ENCODE peak calls at places on chromosomes 16 and 17, in five cellular contexts. Z is HFFc6, N is IMR-90, E is neural crest cell, H is Peyer's patch. D is an unnamed sample.

GRCh38 chr17:4097165-4097960 is 45.5 kb downstream of the ZZEF1 start:
- DNase-seq in H (no peak), E (no peak), N (no peak), Z (no peak), D (peak)

GRCh38 chr16:734208-734980 is 6.4 kb downstream of the CIAO3 start:
- DNase-seq in E (no peak), H (no peak), Z (no peak), N (no peak), D (no peak)

GRCh38 chr17:45345554-45346254 is 28.9 kb upstream of the MAP3K14 start:
- DNase-seq in H (no peak), N (peak), Z (peak), E (no peak), D (no peak)

GRCh38 chr17:1695365-1695764 is 10.7 kb upstream of the PRPF8 start:
- DNase-seq in E (no peak), N (no peak), H (no peak), Z (no peak), D (no peak)

GRCh38 chr17:73052923-73053322 is 39.6 kb downstream of the SLC39A11 start:
- DNase-seq in N (no peak), H (no peak), E (no peak), Z (no peak), D (no peak)

GRCh38 chr17:6460531-6461161 is 16.4 kb downstream of the PIMREG start:
- DNase-seq in E (no peak), H (no peak), Z (no peak), N (no peak), D (no peak)

GRCh38 chr16:27642753-27643152 is 92.8 kb downstream of the KATNIP start:
- DNase-seq in Z (peak), E (no peak), H (no peak), N (peak), D (no peak)

GRCh38 chr17:38583833-38584349 is 21.9 kb downstream of the SRCIN1 start:
- DNase-seq in E (no peak), Z (no peak), N (no peak), H (no peak), D (no peak)

GRCh38 chr17:39804839-39805238 is 59.3 kb downstream of the IKZF3 start:
- DNase-seq in N (no peak), H (no peak), E (no peak), Z (no peak), D (no peak)

GRCh38 chr17:59508999-59509398 is 56.4 kb upstream of the DHX40 start:
- DNase-seq in Z (no peak), H (no peak), N (no peak), E (no peak), D (no peak)

GRCh38 chr16:4491898-4492297 is 15.7 kb downstream of the HMOX2 start:
- DNase-seq in N (no peak), H (no peak), Z (no peak), E (no peak), D (no peak)

GRCh38 chr17:78432226-78432894 is 53.9 kb downstream of the PGS1 start:
- DNase-seq in Z (no peak), N (no peak), E (no peak), H (no peak), D (no peak)

GRCh38 chr17:60159479-60159866 is 9.7 kb downstream of the CA4 start:
- DNase-seq in H (no peak), E (no peak), Z (no peak), N (no peak), D (no peak)

DNA sequence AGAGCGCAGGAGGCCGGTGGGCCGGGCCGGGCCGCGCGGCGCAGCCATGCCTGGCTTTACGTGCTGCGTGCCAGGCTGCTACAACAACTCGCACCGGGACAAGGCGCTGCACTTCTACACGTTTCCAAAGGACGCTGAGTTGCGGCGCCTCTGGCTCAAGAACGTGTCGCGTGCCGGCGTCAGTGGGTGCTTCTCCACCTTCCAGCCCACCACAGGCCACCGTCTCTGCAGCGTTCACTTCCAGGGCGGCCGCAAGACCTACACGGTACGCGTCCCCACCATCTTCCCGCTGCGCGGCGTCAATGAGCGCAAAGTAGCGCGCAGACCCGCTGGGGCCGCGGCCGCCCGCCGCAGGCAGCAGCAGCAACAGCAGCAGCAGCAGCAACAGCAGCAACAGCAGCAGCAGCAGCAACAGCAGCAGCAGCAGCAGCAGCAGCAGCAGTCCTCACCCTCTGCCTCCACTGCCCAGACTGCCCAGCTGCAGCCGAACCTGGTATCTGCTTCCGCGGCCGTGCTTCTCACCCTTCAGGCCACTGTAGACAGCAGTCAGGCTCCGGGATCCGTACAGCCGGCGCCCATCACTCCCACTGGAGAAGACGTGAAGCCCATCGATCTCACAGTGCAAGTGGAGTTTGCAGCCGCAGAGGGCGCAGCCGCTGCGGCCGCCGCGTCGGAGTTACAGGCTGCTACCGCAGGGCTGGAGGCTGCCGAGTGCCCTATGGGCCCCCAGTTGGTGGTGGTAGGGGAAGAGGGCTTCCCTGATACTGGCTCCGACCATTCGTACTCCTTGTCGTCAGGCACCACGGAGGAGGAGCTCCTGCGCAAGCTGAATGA is 606 bp downstream of the THAP11 start:
- DNase-seq in Z (peak), N (peak), E (peak), H (peak), D (no peak)
- TF ChIP-seq CTCF in Z (peak), N (peak), E (peak), H (peak), D (no peak)

GRCh38 chr16:3010510-3010909 is 2.2 kb upstream of the CLDN9 start:
- DNase-seq in H (no peak), E (no peak), N (no peak), Z (no peak), D (no peak)
- TF ChIP-seq CTCF in H (no peak), E (no peak), N (no peak), Z (no peak), D (no peak)

DNA sequence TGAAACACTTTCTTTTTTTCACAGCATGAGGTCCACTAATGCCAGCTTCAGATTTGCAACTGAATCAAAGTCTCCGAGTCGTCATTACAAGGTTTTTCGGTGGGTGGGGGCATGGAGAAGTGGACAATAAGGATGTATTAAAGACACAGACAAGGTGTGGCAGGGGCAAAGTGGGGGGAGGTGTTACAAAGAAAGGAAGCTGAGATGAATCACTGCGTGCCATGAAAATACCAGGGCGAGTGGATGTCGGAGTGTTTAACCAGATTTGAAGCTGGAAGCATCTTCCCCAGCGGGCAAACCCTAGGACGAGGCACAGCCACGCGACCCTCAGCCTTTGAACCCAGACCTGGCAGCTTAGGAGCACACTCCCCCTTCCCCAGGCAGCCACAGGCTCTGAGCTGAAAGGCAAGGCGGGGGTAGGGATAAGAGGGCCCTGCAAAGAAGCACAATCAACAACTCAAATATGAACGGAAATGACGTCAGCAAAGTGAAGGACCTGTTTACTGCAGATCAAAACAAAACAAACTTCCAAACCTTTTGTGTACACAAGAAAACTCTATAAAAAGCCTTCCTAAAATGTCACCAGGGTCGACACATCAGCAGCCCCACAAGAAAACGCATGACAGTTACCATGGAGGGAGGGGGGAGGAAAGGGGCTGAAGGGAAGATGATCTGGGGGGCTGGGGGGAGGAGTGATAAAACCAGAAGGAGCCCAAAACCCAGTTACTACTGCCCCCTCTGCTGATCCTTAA is 5.6 kb upstream of the ZFHX3 start:
- DNase-seq in Z (no peak), N (peak), H (no peak), E (no peak), D (no peak)
- TF ChIP-seq CTCF in Z (no peak), N (peak), H (no peak), E (no peak), D (no peak)

DNA sequence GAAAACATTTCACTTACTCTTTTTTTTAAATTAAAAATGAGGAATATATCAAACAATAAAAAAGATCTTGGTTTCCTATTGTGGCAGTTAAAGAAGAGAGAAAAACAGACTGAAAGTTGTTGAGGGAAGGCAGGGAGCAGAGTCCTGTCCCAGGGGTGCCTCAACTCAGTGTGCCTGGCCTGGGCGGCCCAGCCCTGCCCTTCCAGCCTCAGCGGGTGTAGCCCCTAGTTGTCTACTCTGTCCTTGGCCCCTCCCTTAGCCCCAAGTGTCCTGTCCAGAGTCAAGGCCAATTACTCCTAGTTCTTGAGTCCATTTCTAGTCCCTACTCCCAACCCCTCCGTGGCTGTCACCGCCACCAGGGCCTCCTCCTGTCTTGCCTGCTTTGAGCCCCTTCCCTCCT is 52.5 kb downstream of the SMPD3 start:
- DNase-seq in H (no peak), E (no peak), Z (no peak), N (no peak), D (no peak)
- TF ChIP-seq CTCF in H (no peak), E (no peak), Z (no peak), N (no peak), D (no peak)

DNA sequence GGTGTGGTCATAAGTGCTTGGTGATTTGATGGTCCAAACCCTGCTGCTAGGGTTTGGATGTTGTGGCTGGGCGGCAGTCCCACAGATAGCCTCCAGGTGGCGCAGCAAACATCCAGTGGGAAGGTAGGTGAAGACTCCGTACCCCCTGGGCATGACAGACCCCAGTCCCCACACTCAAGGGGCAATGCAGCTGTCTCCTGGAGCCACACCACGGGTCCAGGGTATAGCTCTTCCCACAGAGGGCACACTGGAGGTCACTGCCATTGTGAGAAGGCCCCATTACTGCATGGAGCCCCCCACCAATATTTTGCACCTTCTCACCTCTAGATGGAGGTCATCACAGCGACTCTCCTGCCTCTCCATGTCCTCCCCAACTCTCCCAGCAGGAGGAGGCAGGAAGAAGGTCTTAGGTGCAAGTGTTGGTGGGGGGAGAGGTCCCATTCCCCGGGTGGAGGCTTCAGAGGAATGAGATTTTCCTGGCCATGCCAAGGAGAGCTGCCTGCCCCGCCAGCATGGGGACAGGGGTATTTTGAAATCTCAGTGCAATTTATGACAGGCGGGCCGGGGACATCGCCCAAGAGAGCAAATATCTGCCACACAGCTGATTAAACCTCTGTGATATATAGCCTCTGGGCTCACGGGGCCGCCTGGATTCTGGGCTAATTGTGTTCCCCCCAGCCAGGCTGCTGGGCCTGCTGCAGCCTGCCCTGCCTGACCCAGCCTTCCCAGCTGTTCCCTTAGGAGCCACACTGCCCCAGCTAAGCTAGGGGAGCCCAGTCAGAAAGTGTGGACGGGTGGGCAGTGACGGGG is 17.2 kb upstream of the C17orf113 start:
- DNase-seq in H (peak), E (peak), N (peak), Z (peak), D (peak)
- TF ChIP-seq CTCF in H (peak), E (peak), N (peak), Z (peak), D (peak)

DNA sequence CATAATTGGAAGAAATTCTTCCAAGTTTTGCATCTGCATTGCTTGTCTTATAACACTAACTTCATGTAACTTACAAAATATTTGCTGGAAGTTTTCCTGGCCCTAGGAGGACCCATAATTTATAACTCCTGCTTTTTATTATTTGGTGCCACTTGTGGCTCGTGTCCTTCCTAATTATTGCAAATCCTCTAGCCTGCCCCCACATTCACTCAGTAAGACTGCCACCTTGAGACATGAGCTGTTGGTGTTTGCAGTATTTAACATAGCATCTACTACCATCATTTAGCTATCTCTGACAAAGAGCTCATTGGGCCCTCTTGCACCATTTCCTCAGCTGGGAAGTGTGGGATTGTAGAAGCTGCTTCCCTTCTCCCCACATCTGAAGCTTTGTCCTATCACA is 49.5 kb downstream of the FTO start:
- DNase-seq in E (no peak), N (no peak), Z (no peak), H (no peak), D (no peak)
- TF ChIP-seq CTCF in E (no peak), N (no peak), Z (no peak), H (no peak), D (no peak)

GRCh38 chr16:89052824-89053724 is 40.6 kb upstream of the ACSF3 start:
- DNase-seq in H (no peak), N (peak), E (no peak), Z (no peak), D (no peak)
- TF ChIP-seq CTCF in H (no peak), N (no peak), E (no peak), Z (no peak), D (no peak)

DNA sequence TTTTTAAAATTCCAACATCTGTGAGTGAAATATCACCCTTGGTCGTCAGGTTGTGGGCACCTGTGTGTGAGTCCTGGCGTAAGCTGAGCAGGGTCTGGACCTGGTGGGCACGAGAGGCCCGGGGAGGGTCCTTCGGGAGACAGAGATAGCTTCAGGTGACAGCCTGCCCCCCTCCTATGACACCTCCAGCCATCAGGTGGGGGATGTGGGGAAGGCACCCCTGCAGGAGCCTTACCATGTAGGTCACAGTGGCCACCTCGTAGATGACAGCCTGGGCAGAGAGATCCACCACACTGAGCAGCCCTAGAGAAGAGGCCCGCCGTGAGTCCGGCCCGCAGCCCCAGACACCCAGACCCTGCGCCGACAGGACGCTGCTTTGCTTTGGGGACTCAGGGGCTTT is 11.2 kb downstream of the SLC47A2 start:
- DNase-seq in N (no peak), Z (no peak), H (no peak), E (no peak), D (no peak)
- TF ChIP-seq CTCF in N (no peak), Z (no peak), H (no peak), E (no peak), D (no peak)

GRCh38 chr17:47066841-47067682 is 88.0 kb upstream of the RPRML start:
- DNase-seq in H (peak), Z (peak), E (peak), N (peak), D (peak)
- TF ChIP-seq CTCF in H (no peak), Z (peak), E (peak), N (peak), D (no peak)

DNA sequence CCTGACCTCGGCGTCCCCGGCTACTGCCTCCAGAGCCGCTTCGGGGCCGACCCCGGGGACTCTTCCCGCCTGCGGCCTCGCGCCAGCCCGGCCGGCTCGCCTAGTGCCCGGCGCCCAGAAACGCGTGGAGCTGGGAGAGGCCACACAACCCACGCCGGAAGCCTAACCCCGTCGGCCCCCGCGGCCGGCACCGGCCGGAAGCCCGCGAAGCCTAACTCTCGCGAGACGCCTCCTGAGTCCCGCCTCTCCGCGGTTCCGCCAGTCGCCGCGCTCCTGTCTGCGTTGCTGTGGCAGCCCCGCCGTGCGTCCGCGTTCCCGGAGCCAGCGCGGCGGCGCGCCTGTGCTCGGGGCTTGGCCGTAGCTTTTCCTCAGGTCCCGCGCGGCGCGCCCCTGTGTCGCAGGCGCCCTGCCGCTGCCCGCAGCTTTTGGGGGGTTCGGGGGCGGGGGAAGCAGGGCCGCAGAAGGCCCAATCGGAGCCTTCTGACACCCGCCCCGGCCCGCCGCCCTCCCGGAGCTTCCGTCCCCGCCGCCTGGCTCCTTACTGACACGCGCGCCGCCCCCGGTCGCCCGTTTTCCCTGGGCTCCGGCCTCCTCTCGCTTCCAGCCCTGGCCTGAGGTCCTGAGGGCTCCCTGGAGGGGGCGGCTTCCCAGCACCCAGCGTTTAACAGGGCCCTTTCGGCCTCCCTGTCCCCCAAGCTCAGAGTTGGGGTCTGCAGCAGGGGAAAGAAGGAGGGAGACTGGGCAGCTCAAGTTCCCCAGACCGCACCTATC is 21.7 kb downstream of the NPTX1 start:
- DNase-seq in H (peak), Z (peak), E (peak), N (peak), D (peak)
- TF ChIP-seq CTCF in H (no peak), Z (no peak), E (no peak), N (peak), D (no peak)

D was measured in D721Med.